ENCODE peak calls at places on chromosomes 12 and 14, in four cellular contexts. M is HFFc6, V is heart left ventricle, D is HL-60. N is an unnamed sample.

GRCh38 chr12:57461326-57461903 is 1.8 kb downstream of the GLI1 start:
- DNase-seq in M (peak; percentile 40), V (peak; percentile 78), D (no peak), N (peak; percentile 61)

GRCh38 chr14:105890474-105891220 is 364.3 kb downstream of the TMEM121 start:
- DNase-seq in M (no peak), V (no peak), D (no peak), N (no peak)

GRCh38 chr12:112151766-112152541 is 26.6 kb downstream of the TRAFD1 start:
- DNase-seq in M (no peak), V (no peak), D (no peak), N (no peak)

GRCh38 chr12:92290881-92291280 is 145.2 kb upstream of the BTG1 start:
- DNase-seq in M (peak; percentile 40), V (no peak), D (no peak), N (no peak)

GRCh38 chr12:85683051-85683450 is 153.2 kb downstream of the RASSF9 start:
- DNase-seq in M (no peak), V (no peak), D (no peak), N (no peak)

GRCh38 chr12:42976122-42976521 is 386.6 kb upstream of the PRICKLE1 start:
- DNase-seq in M (no peak), V (no peak), D (no peak), N (no peak)

GRCh38 chr12:80917651-80918050 is 20.1 kb downstream of the LIN7A start:
- DNase-seq in M (no peak), V (no peak), D (no peak), N (no peak)

GRCh38 chr12:26286186-26286585 is 90.8 kb downstream of the SSPN start:
- DNase-seq in M (no peak), V (no peak), D (no peak), N (no peak)

GRCh38 chr14:59254146-59254910 is 65.9 kb downstream of the DAAM1 start:
- DNase-seq in M (peak; percentile 89), V (peak; percentile 86), D (no peak), N (no peak)

GRCh38 chr12:739349-739748 is 13.0 kb upstream of the WNK1 start:
- DNase-seq in M (no peak), V (no peak), D (no peak), N (no peak)

GRCh38 chr14:57982802-57983201 is 116.9 kb upstream of the SLC35F4 start:
- DNase-seq in M (no peak), V (no peak), D (no peak), N (no peak)

GRCh38 chr14:25680934-25681333 is 631.0 kb upstream of the STXBP6 start:
- DNase-seq in M (no peak), V (no peak), D (no peak), N (no peak)

GRCh38 chr12:81712536-81712935 is 46.6 kb downstream of the PPFIA2 start:
- DNase-seq in M (no peak), V (no peak), D (no peak), N (no peak)

GRCh38 chr12:132847363-132848356 is 19.0 kb upstream of the GOLGA3 start:
- DNase-seq in M (no peak), V (no peak), D (no peak), N (no peak)

GRCh38 chr12:111137968-111138367 is 217.6 kb upstream of the MYL2 start:
- DNase-seq in M (no peak), V (no peak), D (no peak), N (no peak)
- TF ChIP-seq CTCF in M (no peak), V (no peak), D (no peak), N (no peak)

GRCh38 chr12:93301171-93301570 is 76.6 kb upstream of the NUDT4 start:
- DNase-seq in M (no peak), V (no peak), D (no peak), N (no peak)
- TF ChIP-seq CTCF in M (no peak), V (no peak), D (no peak), N (no peak)

GRCh38 chr14:61950340-61950739 is 188.1 kb downstream of the SNAPC1 start:
- DNase-seq in M (no peak), V (no peak), D (no peak), N (no peak)

GRCh38 chr14:61953602-61954001 is 191.4 kb downstream of the SNAPC1 start:
- DNase-seq in M (no peak), V (no peak), D (no peak), N (no peak)

DNA sequence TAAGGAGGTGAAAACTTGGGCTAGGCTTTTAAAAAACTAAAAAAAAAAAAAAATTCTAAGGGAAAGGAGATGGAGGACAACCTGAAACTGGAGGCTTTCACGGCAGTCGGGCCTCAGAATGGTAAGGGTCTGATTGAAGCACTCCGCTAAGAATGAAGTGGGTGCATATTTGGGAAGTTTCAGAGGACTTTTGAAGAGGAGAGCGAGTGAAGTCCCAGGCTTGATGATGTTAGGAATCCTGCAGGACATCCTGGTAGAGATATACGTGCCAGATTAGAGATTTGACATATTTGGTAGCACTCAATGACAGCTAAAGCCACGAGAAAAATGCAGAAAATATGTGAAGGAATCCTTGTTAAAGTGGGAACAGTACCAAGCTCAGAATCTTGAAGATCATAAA is 186.2 kb downstream of the SNAPC1 start:
- DNase-seq in M (no peak), V (no peak), D (no peak), N (no peak)
- TF ChIP-seq CTCF in M (no peak), V (no peak), D (no peak), N (no peak)

GRCh38 chr12:50185496-50185895 is 18.3 kb upstream of the CERS5 start:
- DNase-seq in M (no peak), V (no peak), D (no peak), N (no peak)

GRCh38 chr12:50184261-50184660 is 17.1 kb upstream of the CERS5 start:
- DNase-seq in M (no peak), V (no peak), D (no peak), N (no peak)

GRCh38 chr12:50185975-50186663 is 18.9 kb upstream of the CERS5 start:
- DNase-seq in M (peak; percentile 76), V (no peak), D (no peak), N (no peak)

GRCh38 chr12:50181691-50182090 is 14.5 kb upstream of the CERS5 start:
- DNase-seq in M (no peak), V (no peak), D (no peak), N (no peak)

DNA sequence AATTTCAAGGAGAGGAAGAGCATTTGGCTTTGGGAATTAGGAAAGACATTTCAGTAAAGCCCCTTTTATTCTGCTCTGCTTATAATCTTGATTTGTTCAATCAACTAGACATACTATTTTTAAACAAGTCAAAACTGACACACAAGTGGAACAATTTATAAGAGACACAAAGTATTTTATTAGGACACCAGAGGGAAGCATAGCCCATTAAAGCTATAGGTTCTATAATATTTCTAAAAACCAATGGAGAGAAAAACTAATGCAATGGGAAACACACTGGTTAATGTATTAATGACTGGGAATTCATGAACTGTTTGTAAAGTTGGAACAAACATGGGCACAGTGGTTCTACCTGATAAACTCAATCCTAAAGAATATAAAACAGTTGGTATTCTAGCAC is 15.3 kb upstream of the CERS5 start:
- DNase-seq in M (no peak), V (no peak), D (no peak), N (no peak)
- TF ChIP-seq CTCF in M (peak; percentile 27), V (peak; percentile 17), D (no peak), N (no peak)

GRCh38 chr12:6340745-6341438 is 984 bp downstream of the TNFRSF1A start:
- DNase-seq in M (no peak), V (no peak), D (peak; percentile 70), N (no peak)
- TF ChIP-seq CTCF in M (no peak), V (no peak), D (no peak), N (no peak)

DNA sequence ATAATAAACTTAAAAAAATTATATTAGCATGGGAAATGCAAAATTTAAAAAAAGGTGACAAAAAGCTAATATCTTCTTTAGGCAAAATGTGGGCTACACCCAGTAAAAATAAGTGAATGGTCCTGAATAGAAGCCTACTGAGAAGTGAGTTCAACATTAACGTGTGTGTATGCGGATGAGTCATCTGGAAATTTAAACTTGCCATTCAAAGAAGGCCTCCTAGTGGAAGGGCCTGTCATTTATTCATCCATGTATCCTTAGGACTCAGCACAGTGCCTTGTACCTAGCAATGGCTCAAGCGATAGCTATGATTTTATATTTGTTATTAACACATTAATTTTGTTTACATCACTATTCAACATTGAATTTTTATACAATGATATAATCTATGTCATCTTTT is 226.2 kb downstream of the NUBPL start:
- DNase-seq in M (peak; percentile 2), V (no peak), D (no peak), N (no peak)
- TF ChIP-seq CTCF in M (peak; percentile 51), V (no peak), D (no peak), N (no peak)

N was measured in activated CD8-positive, alpha-beta T cell treated with anti-CD3 and anti-CD28 coated beads for 36 hours.